ENCODE peak calls at places on chromosomes 16 and 17, in seven cellular contexts. O, V, X, M, L, F and K are unnamed samples. For H3K27me3 and H3K9me3, the result is how much of the 10 kb centered on the place peaks cover.

GRCh38 chr17:49696233-49696761 is 11.5 kb downstream of the SLC35B1 start:
- DNase-seq in O (no peak), V (peak), X (no peak), M (peak), L (no peak), F (peak), K (no peak)

GRCh38 chr17:27651411-27652345 is 20.7 kb downstream of the LGALS9 start:
- DNase-seq in O (peak), V (peak), X (peak), M (no peak), L (peak), F (peak), K (peak)

GRCh38 chr17:38322156-38322779 is 21.5 kb downstream of the GPR179 start:
- DNase-seq in O (no peak), V (peak), X (peak), M (peak), L (peak), F (peak), K (no peak)

GRCh38 chr16:81478876-81479496 is 34.4 kb downstream of the CMIP start:
- DNase-seq in O (peak), V (no peak), X (no peak), M (no peak), L (peak), F (peak), K (peak)

GRCh38 chr16:87165151-87165550 is 152.0 kb downstream of the C16orf95 start:
- DNase-seq in O (no peak), V (no peak), X (no peak), M (no peak), L (no peak), F (no peak), K (no peak)

GRCh38 chr16:59920054-59920453 is 1185.9 kb upstream of the GOT2 start:
- DNase-seq in O (no peak), V (no peak), X (no peak), M (no peak), L (no peak), F (no peak), K (no peak)

GRCh38 chr17:80872999-80873951 is 118.4 kb upstream of the CHMP6 start:
- DNase-seq in O (no peak), V (no peak), X (peak), M (peak), L (no peak), F (no peak), K (peak)

GRCh38 chr16:89845417-89845816 is 17.1 kb downstream of the SPIRE2 start:
- DNase-seq in O (no peak), V (no peak), X (no peak), M (no peak), L (no peak), F (no peak), K (no peak)

GRCh38 chr17:49759203-49759602 is 4.7 kb downstream of the FAM117A start:
- DNase-seq in O (no peak), V (no peak), X (no peak), M (no peak), L (no peak), F (no peak), K (no peak)

GRCh38 chr17:69936996-69937395 is 138.0 kb upstream of the KCNJ16 start:
- DNase-seq in O (no peak), V (no peak), X (no peak), M (no peak), L (no peak), F (no peak), K (no peak)

GRCh38 chr16:47408491-47408890 is 52.4 kb downstream of the ITFG1 start:
- DNase-seq in O (no peak), V (no peak), X (no peak), M (no peak), L (no peak), F (no peak), K (no peak)

GRCh38 chr16:47416869-47417268 is 44.0 kb downstream of the ITFG1 start:
- DNase-seq in O (no peak), V (no peak), X (no peak), M (no peak), L (no peak), F (no peak), K (no peak)

GRCh38 chr16:47413041-47413440 is 47.8 kb downstream of the ITFG1 start:
- DNase-seq in O (no peak), V (no peak), X (no peak), M (peak), L (no peak), F (no peak), K (no peak)
- H3K4me3 ChIP-seq in O (no peak), V (no peak), X (no peak), M (no peak), L (no peak), F (no peak), K (no peak)

GRCh38 chr17:36641331-36641876 is 40.0 kb downstream of the MRM1 start:
- DNase-seq in O (no peak), V (no peak), X (no peak), M (no peak), L (no peak), F (no peak), K (no peak)
- H3K27me3 ChIP-seq in O (under half), V (under half), X (under half), M (half or more), L (under half), F (under half), K (under half)

GRCh38 chr17:16622540-16623277 is 30.9 kb downstream of the ZNF624 start:
- DNase-seq in O (no peak), V (no peak), X (no peak), M (no peak), L (no peak), F (no peak), K (no peak)
- H3K9me3 ChIP-seq in O (under half), V (under half), X (half or more), M (under half), L (under half), F (under half), K (half or more)

GRCh38 chr17:72420775-72421127 is 299.9 kb downstream of the SOX9 start:
- DNase-seq in O (no peak), V (no peak), X (no peak), M (no peak), L (no peak), F (no peak), K (no peak)
- H3K4me3 ChIP-seq in O (no peak), V (no peak), X (no peak), M (no peak), L (no peak), F (no peak), K (no peak)

GRCh38 chr17:56679148-56679766 is 85.8 kb downstream of the NOG start:
- DNase-seq in O (no peak), V (no peak), X (no peak), M (peak), L (no peak), F (peak), K (no peak)

GRCh38 chr17:56676807-56677206 is 83.3 kb downstream of the NOG start:
- DNase-seq in O (no peak), V (no peak), X (no peak), M (no peak), L (no peak), F (no peak), K (no peak)

GRCh38 chr17:56678249-56679144 is 85.0 kb downstream of the NOG start:
- DNase-seq in O (no peak), V (no peak), X (no peak), M (no peak), L (no peak), F (no peak), K (no peak)

GRCh38 chr17:56674401-56674925 is 81.0 kb downstream of the NOG start:
- DNase-seq in O (no peak), V (no peak), X (no peak), M (no peak), L (no peak), F (no peak), K (no peak)

GRCh38 chr17:56675876-56676660 is 82.6 kb downstream of the NOG start:
- DNase-seq in O (no peak), V (no peak), X (no peak), M (no peak), L (no peak), F (no peak), K (no peak)
- H3K27me3 ChIP-seq in O (under half), V (under half), X (under half), M (under half), L (under half), F (under half), K (under half)

GRCh38 chr16:79685871-79686270 is 85.3 kb upstream of the MAF start:
- DNase-seq in O (no peak), V (no peak), X (no peak), M (no peak), L (no peak), F (no peak), K (no peak)

GRCh38 chr16:79690159-79690558 is 89.6 kb upstream of the MAF start:
- DNase-seq in O (no peak), V (no peak), X (no peak), M (peak), L (no peak), F (no peak), K (no peak)

GRCh38 chr16:79687249-79687768 is 86.8 kb upstream of the MAF start:
- DNase-seq in O (no peak), V (no peak), X (no peak), M (no peak), L (no peak), F (peak), K (no peak)

GRCh38 chr16:79691001-79691400 is 90.5 kb upstream of the MAF start:
- DNase-seq in O (no peak), V (no peak), X (no peak), M (no peak), L (no peak), F (no peak), K (no peak)
- H3K9me3 ChIP-seq in O (under half), V (under half), X (under half), M (under half), L (under half), F (under half), K (under half)

GRCh38 chr17:55722016-55722706 is 503 bp downstream of the TMEM100 start:
- DNase-seq in O (no peak), V (no peak), X (no peak), M (peak), L (no peak), F (no peak), K (no peak)
- H3K4me3 ChIP-seq in O (no peak), V (no peak), X (peak), M (peak), L (peak), F (no peak), K (peak)

GRCh38 chr16:1296688-1297412 is 12.6 kb upstream of the UBE2I start:
- DNase-seq in O (peak), V (no peak), X (peak), M (peak), L (peak), F (peak), K (peak)
- H3K27me3 ChIP-seq in O (under half), V (under half), X (under half), M (under half), L (under half), F (under half), K (under half)

GRCh38 chr16:35146031-35146710 is 1686.8 kb downstream of the TP53TG3F start:
- DNase-seq in O (no peak), V (no peak), X (no peak), M (no peak), L (no peak), F (no peak), K (no peak)

GRCh38 chr16:35148748-35149147 is 1689.3 kb downstream of the TP53TG3F start:
- DNase-seq in O (no peak), V (no peak), X (no peak), M (no peak), L (no peak), F (no peak), K (no peak)

GRCh38 chr16:35144212-35144932 is 1685.0 kb downstream of the TP53TG3F start:
- DNase-seq in O (no peak), V (no peak), X (no peak), M (no peak), L (no peak), F (no peak), K (no peak)

GRCh38 chr16:35147556-35148504 is 1688.4 kb downstream of the TP53TG3F start:
- DNase-seq in O (no peak), V (no peak), X (no peak), M (no peak), L (no peak), F (no peak), K (no peak)

DNA sequence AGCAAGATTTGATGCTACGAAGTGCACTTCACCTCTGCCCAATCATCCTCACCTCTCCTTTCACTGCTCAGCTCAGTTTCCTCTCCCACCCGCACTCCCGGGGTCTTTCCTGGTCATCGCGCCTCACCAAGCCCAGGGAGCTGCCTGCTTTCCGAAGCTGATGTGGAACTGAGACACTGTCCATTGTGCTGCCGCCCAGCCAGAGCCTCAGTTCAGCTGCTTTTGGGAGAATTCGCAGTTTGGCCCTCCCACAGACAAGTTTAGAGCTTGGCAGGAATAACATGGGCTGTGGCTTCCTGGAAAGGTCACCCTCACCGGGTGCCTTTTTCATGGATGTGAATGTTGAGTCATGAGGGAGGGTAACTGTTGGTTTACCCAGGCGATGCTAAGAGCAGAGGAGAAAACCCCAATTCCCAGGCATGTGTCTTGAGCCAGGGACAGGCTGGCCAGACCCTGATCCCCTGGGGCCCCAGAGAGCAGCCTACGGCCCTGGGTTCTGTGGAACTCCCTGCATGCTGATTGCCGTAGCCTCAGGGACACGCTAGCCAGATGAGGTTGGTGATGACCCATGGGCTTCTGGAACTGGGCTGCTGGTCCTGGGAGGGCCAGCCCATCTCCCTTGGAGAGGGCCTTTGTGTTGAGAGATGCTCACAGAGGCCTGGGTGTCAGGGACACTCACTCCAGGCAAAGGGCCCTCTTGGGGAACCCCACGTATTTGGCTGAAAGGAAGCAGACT is 1687.5 kb downstream of the TP53TG3F start:
- DNase-seq in O (no peak), V (no peak), X (no peak), M (no peak), L (no peak), F (no peak), K (no peak)
- H3K9me3 ChIP-seq in O (under half), V (under half), X (under half), M (under half), L (under half), F (under half), K (half or more)

GRCh38 chr17:7174603-7175362 is 4.4 kb downstream of the ASGR1 start:
- DNase-seq in O (no peak), V (no peak), X (no peak), M (peak), L (no peak), F (no peak), K (no peak)
- H3K4me3 ChIP-seq in O (no peak), V (peak), X (peak), M (no peak), L (no peak), F (no peak), K (no peak)